ENCODE peak calls at places on chromosomes 11 and 22, in six cellular contexts. One of them, this sample, is unnamed.

GRCh38 chr22:37232140-37232998 is 11.7 kb downstream of the RAC2 start:
- DNase-seq in Peyer's patch: peak
- DNase-seq in fibroblast of lung: no peak
- DNase-seq in neuronal stem cell: no peak
- DNase-seq in A549: no peak
- DNase-seq in spleen: peak
- DNase-seq in this sample: no peak

GRCh38 chr11:44397586-44398178 is 87.7 kb upstream of the ALX4 start:
- DNase-seq in Peyer's patch: no peak
- DNase-seq in fibroblast of lung: no peak
- DNase-seq in neuronal stem cell: no peak
- DNase-seq in A549: no peak
- DNase-seq in spleen: no peak
- DNase-seq in this sample: no peak

GRCh38 chr11:114142646-114143045 is 83.1 kb downstream of the ZBTB16 start:
- DNase-seq in Peyer's patch: no peak
- DNase-seq in fibroblast of lung: no peak
- DNase-seq in neuronal stem cell: no peak
- DNase-seq in A549: no peak
- DNase-seq in spleen: no peak
- DNase-seq in this sample: no peak

GRCh38 chr11:46537121-46537520 is 56.7 kb downstream of the AMBRA1 start:
- DNase-seq in Peyer's patch: no peak
- DNase-seq in fibroblast of lung: peak
- DNase-seq in neuronal stem cell: no peak
- DNase-seq in A549: peak
- DNase-seq in spleen: no peak
- DNase-seq in this sample: no peak

GRCh38 chr11:103862827-103863213 is 173.6 kb upstream of the DDI1 start:
- DNase-seq in Peyer's patch: no peak
- DNase-seq in fibroblast of lung: no peak
- DNase-seq in neuronal stem cell: no peak
- DNase-seq in A549: no peak
- DNase-seq in spleen: no peak
- DNase-seq in this sample: no peak

GRCh38 chr11:33515347-33515746 is 185.3 kb downstream of the C11orf91 start:
- DNase-seq in Peyer's patch: no peak
- DNase-seq in fibroblast of lung: no peak
- DNase-seq in neuronal stem cell: no peak
- DNase-seq in A549: no peak
- DNase-seq in spleen: no peak
- DNase-seq in this sample: no peak

GRCh38 chr22:44664149-44664548 is 37.9 kb upstream of the PRR5 start:
- DNase-seq in Peyer's patch: peak
- DNase-seq in fibroblast of lung: peak
- DNase-seq in neuronal stem cell: no peak
- DNase-seq in A549: no peak
- DNase-seq in spleen: peak
- DNase-seq in this sample: peak

GRCh38 chr11:78057462-78058055 is 6.1 kb upstream of the THRSP start:
- DNase-seq in Peyer's patch: no peak
- DNase-seq in fibroblast of lung: no peak
- DNase-seq in neuronal stem cell: no peak
- DNase-seq in A549: no peak
- DNase-seq in spleen: no peak
- DNase-seq in this sample: no peak

GRCh38 chr11:69333906-69334305 is 40.0 kb downstream of the MYEOV start:
- DNase-seq in Peyer's patch: no peak
- DNase-seq in fibroblast of lung: no peak
- DNase-seq in neuronal stem cell: no peak
- DNase-seq in A549: no peak
- DNase-seq in spleen: no peak
- DNase-seq in this sample: no peak

GRCh38 chr11:3855808-3856491 is 486 bp downstream of the STIM1 start:
- DNase-seq in Peyer's patch: peak
- DNase-seq in fibroblast of lung: peak
- DNase-seq in neuronal stem cell: no peak
- DNase-seq in A549: peak
- DNase-seq in spleen: peak
- DNase-seq in this sample: no peak

GRCh38 chr22:22076361-22076760 is 93.8 kb upstream of the TOP3B start:
- DNase-seq in Peyer's patch: no peak
- DNase-seq in fibroblast of lung: no peak
- DNase-seq in neuronal stem cell: no peak
- DNase-seq in A549: no peak
- DNase-seq in spleen: no peak
- DNase-seq in this sample: no peak

GRCh38 chr11:125470355-125470754 is 25.7 kb downstream of the FEZ1 start:
- DNase-seq in Peyer's patch: no peak
- DNase-seq in fibroblast of lung: no peak
- DNase-seq in neuronal stem cell: no peak
- DNase-seq in A549: no peak
- DNase-seq in spleen: no peak
- DNase-seq in this sample: no peak

GRCh38 chr22:41636467-41636866 is 15.4 kb downstream of the XRCC6 start:
- DNase-seq in Peyer's patch: no peak
- DNase-seq in fibroblast of lung: peak
- DNase-seq in neuronal stem cell: no peak
- DNase-seq in A549: peak
- DNase-seq in spleen: no peak
- DNase-seq in this sample: peak

GRCh38 chr22:28106601-28107000 is 187.5 kb upstream of the PITPNB start:
- DNase-seq in Peyer's patch: no peak
- DNase-seq in fibroblast of lung: no peak
- DNase-seq in neuronal stem cell: no peak
- DNase-seq in A549: no peak
- DNase-seq in spleen: no peak
- DNase-seq in this sample: no peak

GRCh38 chr22:44360686-44361381 is 48.1 kb upstream of the SHISAL1 start:
- DNase-seq in Peyer's patch: no peak
- DNase-seq in fibroblast of lung: peak
- DNase-seq in neuronal stem cell: no peak
- DNase-seq in A549: peak
- DNase-seq in spleen: peak
- DNase-seq in this sample: no peak

GRCh38 chr22:18962308-18962635 is 26.2 kb upstream of the PRODH start:
- DNase-seq in Peyer's patch: no peak
- DNase-seq in fibroblast of lung: no peak
- DNase-seq in neuronal stem cell: no peak
- DNase-seq in A549: no peak
- DNase-seq in spleen: no peak
- DNase-seq in this sample: no peak

GRCh38 chr11:67278135-67278938 is 10.8 kb upstream of the ANKRD13D start:
- DNase-seq in Peyer's patch: no peak
- DNase-seq in fibroblast of lung: no peak
- DNase-seq in neuronal stem cell: no peak
- DNase-seq in A549: no peak
- DNase-seq in spleen: peak
- DNase-seq in this sample: no peak

GRCh38 chr22:29011868-29012428 is 49.7 kb downstream of the C22orf31 start:
- DNase-seq in Peyer's patch: no peak
- DNase-seq in fibroblast of lung: no peak
- DNase-seq in neuronal stem cell: no peak
- DNase-seq in A549: no peak
- DNase-seq in spleen: no peak
- DNase-seq in this sample: peak

GRCh38 chr11:31366795-31367194 is 2.7 kb downstream of the DCDC1 start:
- DNase-seq in Peyer's patch: no peak
- DNase-seq in fibroblast of lung: no peak
- DNase-seq in neuronal stem cell: no peak
- DNase-seq in A549: no peak
- DNase-seq in spleen: no peak
- DNase-seq in this sample: no peak

GRCh38 chr11:65417702-65418430 is 4.7 kb upstream of the NEAT1 start:
- DNase-seq in Peyer's patch: peak
- DNase-seq in fibroblast of lung: peak
- DNase-seq in neuronal stem cell: no peak
- DNase-seq in A549: no peak
- DNase-seq in spleen: peak
- DNase-seq in this sample: no peak
- H3K27ac ChIP-seq in Peyer's patch: peak
- H3K27ac ChIP-seq in fibroblast of lung: peak
- H3K27ac ChIP-seq in neuronal stem cell: no peak
- H3K27ac ChIP-seq in A549: peak
- H3K27ac ChIP-seq in spleen: peak
- H3K27ac ChIP-seq in this sample: peak

DNA sequence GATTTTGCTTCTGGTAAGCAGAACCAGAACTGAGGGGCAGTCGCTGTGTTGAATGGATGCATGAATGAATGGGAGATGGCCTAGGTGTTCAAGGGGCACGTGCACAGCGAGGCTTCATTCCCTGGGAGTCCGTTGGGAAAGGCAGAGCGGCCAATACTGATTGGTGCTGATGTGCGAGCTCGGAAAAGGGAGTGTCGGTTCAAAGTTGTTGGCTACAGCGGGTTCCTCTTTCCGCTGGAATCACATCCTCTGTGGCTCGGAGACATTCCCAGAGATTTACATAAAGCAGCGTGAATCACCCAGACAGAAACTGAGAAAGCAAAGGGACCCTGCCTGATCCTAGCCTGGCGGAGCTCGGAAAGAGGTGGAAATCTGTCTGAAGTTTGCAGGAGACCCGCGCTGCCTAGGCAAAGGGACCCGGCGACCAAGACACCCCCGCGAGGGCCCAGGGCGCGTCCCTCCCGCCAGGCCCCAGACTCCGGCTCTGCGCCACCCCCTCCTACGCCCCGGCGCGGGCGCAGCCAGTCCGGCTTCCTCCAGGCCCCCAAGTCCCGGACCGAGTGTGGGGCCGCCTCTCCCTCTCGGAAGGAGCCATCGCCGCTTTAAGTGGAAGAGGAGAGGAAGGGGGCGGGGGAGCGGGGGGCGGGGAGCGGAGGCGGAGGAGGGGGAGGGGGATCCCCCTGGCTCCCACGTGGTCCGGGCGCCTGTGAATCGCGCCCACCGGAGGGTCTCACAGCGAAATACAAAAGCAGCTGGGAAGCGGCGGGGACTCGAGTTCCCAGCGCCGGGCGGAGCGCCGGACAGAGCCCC is at the start of gene FJX1:
- DNase-seq in Peyer's patch: no peak
- DNase-seq in fibroblast of lung: peak
- DNase-seq in neuronal stem cell: peak
- DNase-seq in A549: peak
- DNase-seq in spleen: peak
- DNase-seq in this sample: peak
- H3K27ac ChIP-seq in Peyer's patch: peak
- H3K27ac ChIP-seq in fibroblast of lung: peak
- H3K27ac ChIP-seq in neuronal stem cell: peak
- H3K27ac ChIP-seq in A549: peak
- H3K27ac ChIP-seq in spleen: peak
- H3K27ac ChIP-seq in this sample: peak

DNA sequence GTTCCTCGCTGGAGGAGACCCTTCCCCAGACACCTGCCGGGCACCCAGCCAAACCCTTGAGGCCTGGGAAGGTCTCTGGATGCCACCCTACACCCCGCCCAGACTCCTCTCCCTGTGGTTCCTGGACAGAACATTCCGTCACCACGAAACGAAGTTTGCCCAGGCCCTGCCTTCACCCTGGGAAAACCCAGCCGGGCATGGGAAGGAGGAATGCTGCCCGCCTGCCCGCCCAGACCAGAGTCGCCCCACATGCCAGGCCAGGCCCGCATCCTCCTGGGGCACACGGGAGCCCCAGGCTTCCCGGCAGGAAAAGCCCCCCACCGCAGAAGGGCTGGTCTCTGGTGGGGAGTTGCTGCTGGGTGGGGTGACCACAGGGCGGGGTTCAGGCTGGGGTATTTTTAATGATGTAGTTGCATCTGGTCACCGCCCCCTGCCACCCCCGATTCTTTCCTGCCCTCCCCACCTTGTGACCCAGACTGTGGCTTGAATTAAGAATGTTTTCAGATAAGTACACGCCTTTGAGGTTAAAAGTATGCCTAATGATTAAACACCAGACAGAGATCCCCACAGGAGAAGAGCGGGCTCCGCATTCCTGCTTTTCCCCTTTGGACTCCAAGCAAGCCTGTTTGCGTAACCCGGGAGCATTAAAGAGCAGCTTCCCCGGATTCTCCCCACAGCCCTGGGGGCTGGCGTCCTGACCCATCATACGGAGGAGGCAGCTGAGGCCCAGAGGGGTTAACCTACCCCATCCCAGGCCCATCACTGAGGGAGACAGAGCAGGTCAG is 44.6 kb upstream of the PPARA start:
- DNase-seq in Peyer's patch: no peak
- DNase-seq in fibroblast of lung: peak
- DNase-seq in neuronal stem cell: no peak
- DNase-seq in A549: peak
- DNase-seq in spleen: no peak
- DNase-seq in this sample: no peak
- H3K27ac ChIP-seq in Peyer's patch: peak
- H3K27ac ChIP-seq in fibroblast of lung: peak
- H3K27ac ChIP-seq in neuronal stem cell: no peak
- H3K27ac ChIP-seq in A549: peak
- H3K27ac ChIP-seq in spleen: peak
- H3K27ac ChIP-seq in this sample: peak

GRCh38 chr11:62588966-62589637 is 2.2 kb downstream of the TUT1 start:
- DNase-seq in Peyer's patch: no peak
- DNase-seq in fibroblast of lung: peak
- DNase-seq in neuronal stem cell: no peak
- DNase-seq in A549: no peak
- DNase-seq in spleen: peak
- DNase-seq in this sample: no peak

GRCh38 chr11:62592989-62593421 is 1.7 kb upstream of the TUT1 start:
- DNase-seq in Peyer's patch: no peak
- DNase-seq in fibroblast of lung: no peak
- DNase-seq in neuronal stem cell: no peak
- DNase-seq in A549: no peak
- DNase-seq in spleen: no peak
- DNase-seq in this sample: peak

GRCh38 chr11:62593434-62594044 is 2.2 kb upstream of the TUT1 start:
- DNase-seq in Peyer's patch: peak
- DNase-seq in fibroblast of lung: peak
- DNase-seq in neuronal stem cell: peak
- DNase-seq in A549: peak
- DNase-seq in spleen: peak
- DNase-seq in this sample: peak

GRCh38 chr11:62592216-62592815 is 993 bp upstream of the TUT1 start:
- DNase-seq in Peyer's patch: no peak
- DNase-seq in fibroblast of lung: no peak
- DNase-seq in neuronal stem cell: no peak
- DNase-seq in A549: no peak
- DNase-seq in spleen: no peak
- DNase-seq in this sample: no peak

DNA sequence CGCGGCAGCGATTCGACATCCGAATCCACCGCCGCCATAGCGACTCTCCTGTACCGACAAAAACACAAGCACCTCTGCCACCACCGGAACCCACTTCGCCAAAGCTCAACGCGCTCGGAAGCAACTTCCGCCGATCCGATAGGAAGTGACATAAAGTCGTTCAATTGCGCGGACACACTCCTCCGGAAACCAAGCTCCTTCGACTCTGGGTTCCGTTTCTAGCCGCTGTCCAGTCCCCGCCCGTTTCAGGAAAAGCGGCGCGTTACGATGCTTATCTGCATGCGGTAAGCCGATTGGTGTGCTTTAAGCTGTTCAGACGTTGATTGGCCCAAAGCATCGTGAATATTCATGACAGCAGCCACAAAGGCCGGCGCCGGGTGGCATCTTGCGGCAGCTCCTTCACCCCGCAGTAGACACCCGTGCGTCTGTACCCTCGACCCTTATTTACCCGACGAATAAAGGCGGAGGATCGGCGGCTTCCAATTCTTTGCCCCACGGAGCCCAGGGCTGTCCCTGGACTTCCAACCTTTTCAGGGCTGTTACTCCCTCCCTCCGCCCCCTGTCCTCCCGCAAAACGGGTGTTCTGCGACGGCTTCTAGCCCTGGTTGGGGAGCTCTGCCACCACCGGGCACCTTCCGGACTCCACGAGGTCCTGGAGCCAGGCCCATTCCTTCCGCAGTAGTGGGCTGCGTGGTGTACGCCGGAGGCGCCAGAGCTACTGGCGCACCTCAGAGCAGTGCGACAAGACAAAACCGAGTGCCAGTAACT is at the start of gene TUT1:
- DNase-seq in Peyer's patch: peak
- DNase-seq in fibroblast of lung: peak
- DNase-seq in neuronal stem cell: peak
- DNase-seq in A549: peak
- DNase-seq in spleen: peak
- DNase-seq in this sample: peak
- H3K27ac ChIP-seq in Peyer's patch: peak
- H3K27ac ChIP-seq in fibroblast of lung: peak
- H3K27ac ChIP-seq in neuronal stem cell: peak
- H3K27ac ChIP-seq in A549: peak
- H3K27ac ChIP-seq in spleen: peak
- H3K27ac ChIP-seq in this sample: peak

This sample was measured in substantia nigra.